ENCODE peak calls at places on chromosomes 13 and 19, in ten cellular contexts. F, O, Z, Q, R, M, K, T, H and N are unnamed samples.

GRCh38 chr13:31749929-31750328 is 10.6 kb downstream of the RXFP2 start:
- DNase-seq in F (peak; percentile 95), O (peak; percentile 81), Z (no peak), Q (peak; percentile 80), R (no peak), M (no peak), K (no peak), T (peak; percentile 98), H (no peak), N (no peak)

GRCh38 chr13:80718970-80719369 is 378.0 kb upstream of the SPRY2 start:
- DNase-seq in F (no peak), O (no peak), Z (no peak), Q (no peak), R (no peak), M (no peak), K (no peak), T (no peak), H (no peak), N (no peak)

GRCh38 chr13:36700170-36700569 is 26.4 kb downstream of the SERTM1 start:
- DNase-seq in F (no peak), O (peak; percentile 7), Z (no peak), Q (no peak), R (no peak), M (peak; percentile 16), K (no peak), T (no peak), H (no peak), N (no peak)

GRCh38 chr13:29480893-29481525 is 114.5 kb downstream of the SLC7A1 start:
- DNase-seq in F (no peak), O (no peak), Z (no peak), Q (no peak), R (no peak), M (peak; percentile 39), K (no peak), T (no peak), H (no peak), N (peak; percentile 58)

GRCh38 chr13:60230593-60230992 is 66.9 kb upstream of the DIAPH3 start:
- DNase-seq in F (peak; percentile 1), O (no peak), Z (no peak), Q (no peak), R (no peak), M (peak; percentile 4), K (peak; percentile 56), T (no peak), H (no peak), N (no peak)

GRCh38 chr19:593505-593904 is 3.8 kb downstream of the HCN2 start:
- DNase-seq in F (no peak), O (no peak), Z (no peak), Q (no peak), R (no peak), M (no peak), K (no peak), T (no peak), H (no peak), N (no peak)

GRCh38 chr19:47445937-47446402 is 25.7 kb downstream of the SLC8A2 start:
- DNase-seq in F (peak; percentile 32), O (no peak), Z (no peak), Q (no peak), R (peak; percentile 54), M (peak; percentile 25), K (peak; percentile 24), T (peak; percentile 28), H (peak; percentile 75), N (no peak)

GRCh38 chr19:45306522-45307027 is 16.1 kb downstream of the CKM start:
- DNase-seq in F (no peak), O (no peak), Z (no peak), Q (no peak), R (no peak), M (no peak), K (no peak), T (no peak), H (no peak), N (no peak)

GRCh38 chr19:19849056-19849455 is 16.6 kb upstream of the ZNF253 start:
- DNase-seq in F (no peak), O (no peak), Z (no peak), Q (no peak), R (no peak), M (no peak), K (no peak), T (no peak), H (no peak), N (no peak)

GRCh38 chr19:15672580-15673175 is at the start of gene CYP4F12:
- DNase-seq in F (peak; percentile 2), O (peak; percentile 33), Z (no peak), Q (no peak), R (no peak), M (peak; percentile 4), K (no peak), T (peak; percentile 1), H (no peak), N (peak; percentile 86)

GRCh38 chr13:57044910-57045309 is 95.8 kb upstream of the PRR20A start:
- DNase-seq in F (no peak), O (no peak), Z (no peak), Q (no peak), R (no peak), M (no peak), K (no peak), T (no peak), H (no peak), N (no peak)

GRCh38 chr13:113561417-113562084 is 23.0 kb upstream of the TFDP1 start:
- DNase-seq in F (no peak), O (no peak), Z (no peak), Q (no peak), R (no peak), M (no peak), K (no peak), T (no peak), H (no peak), N (peak; percentile 57)

GRCh38 chr19:57302020-57302465 is 18.2 kb upstream of the ZNF543 start:
- DNase-seq in F (peak; percentile 96), O (peak; percentile 99), Z (no peak), Q (peak; percentile 83), R (no peak), M (no peak), K (no peak), T (peak; percentile 88), H (no peak), N (no peak)

GRCh38 chr13:94327318-94327717 is 152.2 kb downstream of the DCT start:
- DNase-seq in F (no peak), O (no peak), Z (no peak), Q (no peak), R (no peak), M (no peak), K (peak; percentile 86), T (no peak), H (no peak), N (no peak)

GRCh38 chr13:99322297-99323103 is 15.3 kb upstream of the GPR183 start:
- DNase-seq in F (peak; percentile 84), O (peak; percentile 68), Z (peak; percentile 50), Q (peak; percentile 49), R (peak; percentile 27), M (no peak), K (peak; percentile 85), T (peak; percentile 92), H (no peak), N (no peak)

GRCh38 chr19:53965091-53965490 is 2.4 kb downstream of the CACNG8 start:
- DNase-seq in F (no peak), O (no peak), Z (no peak), Q (no peak), R (no peak), M (no peak), K (no peak), T (no peak), H (no peak), N (no peak)

GRCh38 chr19:55041627-55042343 is 3.7 kb upstream of the GP6 start:
- DNase-seq in F (no peak), O (no peak), Z (no peak), Q (no peak), R (peak; percentile 71), M (no peak), K (no peak), T (no peak), H (no peak), N (no peak)

GRCh38 chr13:32087955-32088747 is 56.6 kb downstream of the FRY start:
- DNase-seq in F (peak; percentile 5), O (no peak), Z (no peak), Q (peak; percentile 2), R (no peak), M (no peak), K (no peak), T (no peak), H (no peak), N (no peak)